ENCODE peak calls at places on chromosomes 12 and 14, in seven cellular contexts. C is K562, G is HepG2, Y is GM12892, F is GM12878, N is SK-N-SH, H is H1. P is an unnamed sample.

GRCh38 chr14:91349481-91350074 is 68.0 kb downstream of the CCDC88C start:
- DNase-seq in Y (no peak), C (no peak), H (no peak), N (no peak), F (peak), G (no peak), P (no peak)

GRCh38 chr14:72617391-72618011 is 276.4 kb downstream of the DPF3 start:
- DNase-seq in N (no peak), C (no peak), G (no peak), H (no peak), F (no peak), Y (no peak), P (no peak)

GRCh38 chr12:8949525-8950286 is at the start of gene M6PR:
- DNase-seq in H (peak), Y (peak), C (peak), F (peak), N (peak), G (peak), P (peak)

GRCh38 chr14:65237956-65238355 is 135.6 kb upstream of the MAX start:
- DNase-seq in Y (no peak), C (peak), H (no peak), G (peak), N (no peak), F (no peak), P (no peak)

GRCh38 chr12:89051065-89051677 is 301.1 kb downstream of the DUSP6 start:
- DNase-seq in Y (peak), F (no peak), H (no peak), C (peak), N (peak), G (peak), P (peak)

GRCh38 chr12:49355913-49356312 is 9.2 kb downstream of the DNAJC22 start:
- DNase-seq in C (no peak), H (no peak), F (no peak), G (no peak), Y (no peak), N (no peak), P (no peak)

GRCh38 chr12:14937689-14938088 is 648 bp downstream of the ERP27 start:
- DNase-seq in H (no peak), Y (no peak), F (no peak), G (no peak), N (no peak), C (no peak), P (no peak)

GRCh38 chr14:50232276-50232642 is 881 bp upstream of the SOS2 start:
- DNase-seq in Y (no peak), C (peak), H (no peak), G (no peak), N (no peak), F (no peak), P (no peak)

GRCh38 chr14:77040995-77041744 is 12.7 kb upstream of the IRF2BPL start:
- DNase-seq in H (no peak), N (no peak), G (no peak), F (no peak), C (no peak), Y (no peak), P (no peak)

GRCh38 chr14:45807187-45807586 is 554.2 kb upstream of the MIS18BP1 start:
- DNase-seq in F (no peak), G (no peak), Y (no peak), N (no peak), C (no peak), H (no peak), P (no peak)

GRCh38 chr14:45810152-45810872 is 557.3 kb upstream of the MIS18BP1 start:
- DNase-seq in H (no peak), N (no peak), Y (no peak), G (no peak), F (peak), C (no peak), P (peak)

GRCh38 chr14:45811155-45811554 is 558.2 kb upstream of the MIS18BP1 start:
- DNase-seq in C (no peak), H (no peak), G (no peak), Y (no peak), N (no peak), F (no peak), P (no peak)
- TF ChIP-seq TAF1 in C (no peak), H (no peak), G (no peak), Y (no peak), N (no peak), F (no peak), P (no peak)

GRCh38 chr12:93918262-93918661 is 230.1 kb upstream of the PLXNC1 start:
- DNase-seq in N (no peak), G (no peak), F (no peak), Y (no peak), C (no peak), H (no peak), P (no peak)
- TF ChIP-seq TAF1 in N (no peak), G (no peak), F (no peak), Y (no peak), C (no peak), H (no peak), P (no peak)

GRCh38 chr14:100532916-100533630 is 54.1 kb downstream of the BEGAIN start:
- DNase-seq in G (no peak), Y (no peak), C (no peak), F (no peak), H (no peak), N (peak), P (no peak)
- TF ChIP-seq TAF1 in G (no peak), Y (no peak), C (no peak), F (no peak), H (no peak), N (no peak), P (no peak)

GRCh38 chr12:54975272-54975671 is 9.3 kb downstream of the TESPA1 start:
- DNase-seq in Y (no peak), C (no peak), G (no peak), N (no peak), H (no peak), F (no peak), P (no peak)
- TF ChIP-seq TAF1 in Y (no peak), C (no peak), G (no peak), N (no peak), H (no peak), F (no peak), P (no peak)

DNA sequence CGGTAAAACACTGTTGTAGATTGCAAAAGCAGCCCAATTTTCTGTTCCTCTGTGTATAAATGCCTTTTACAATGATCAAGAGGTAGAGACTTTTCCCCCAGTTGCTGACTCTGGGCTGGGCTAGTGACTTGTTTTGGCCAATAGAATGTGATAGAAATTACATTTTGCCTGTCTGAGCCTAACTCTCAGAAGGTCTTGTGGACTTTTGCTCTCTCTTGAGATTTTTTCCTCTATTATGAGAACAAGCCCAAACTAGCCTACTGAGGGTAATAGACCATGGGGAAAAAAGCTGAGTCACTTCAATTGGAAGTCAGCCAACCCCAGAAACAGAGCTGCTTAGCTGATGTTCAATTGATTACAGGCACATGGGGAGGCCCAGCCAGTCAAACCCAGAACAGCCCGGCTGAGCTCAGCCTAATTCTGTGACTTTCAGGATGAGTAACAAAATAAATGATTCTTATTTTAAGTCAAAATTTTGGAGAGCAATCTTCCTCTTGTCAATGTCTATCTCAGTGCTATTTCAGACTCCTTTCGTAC is 61.4 kb downstream of the MYF5 start:
- DNase-seq in C (peak), G (peak), Y (peak), N (peak), H (no peak), F (peak), P (peak)
- TF ChIP-seq TAF1 in C (no peak), G (peak), Y (no peak), N (no peak), H (no peak), F (no peak), P (peak)

GRCh38 chr14:35332517-35333346 is 40.5 kb downstream of the PSMA6 start:
- DNase-seq in N (peak), F (no peak), H (no peak), Y (no peak), C (no peak), G (no peak), P (no peak)
- TF ChIP-seq TAF1 in N (no peak), F (no peak), H (no peak), Y (no peak), C (no peak), G (no peak), P (no peak)

P was measured in GM12891.